ENCODE peak calls at places on chromosomes 16 and 17, in seven cellular contexts. One of them, this sample, is unnamed.
A peak's percentile ranks its signal among the peaks of the same experiment; 100 is the strongest.

GRCh38 chr16:89307421-89307805 is 89.9 kb downstream of the ZNF778 start:
- DNase-seq in activated T-cell treated with anti-CD3 and anti-CD28 coated beads for 24 hours: no peak
- DNase-seq in globus pallidus: no peak
- DNase-seq in Daoy: no peak
- DNase-seq in neural progenitor cell: no peak
- DNase-seq in endodermal cell: no peak
- DNase-seq in LoVo: no peak
- DNase-seq in this sample: no peak

GRCh38 chr17:61260061-61260797 is 139.4 kb upstream of the TBX2 start:
- DNase-seq in endodermal cell: no peak
- DNase-seq in globus pallidus: no peak
- DNase-seq in Daoy: no peak
- DNase-seq in LoVo: no peak
- DNase-seq in activated T-cell treated with anti-CD3 and anti-CD28 coated beads for 24 hours: no peak
- DNase-seq in neural progenitor cell: no peak
- DNase-seq in this sample: no peak

GRCh38 chr16:14629612-14629918 is 495 bp downstream of the PARN start:
- DNase-seq in activated T-cell treated with anti-CD3 and anti-CD28 coated beads for 24 hours: peak; percentile 26
- DNase-seq in endodermal cell: no peak
- DNase-seq in globus pallidus: no peak
- DNase-seq in neural progenitor cell: no peak
- DNase-seq in LoVo: no peak
- DNase-seq in Daoy: no peak
- DNase-seq in this sample: no peak

GRCh38 chr16:84754353-84754856 is 54.6 kb downstream of the USP10 start:
- DNase-seq in neural progenitor cell: peak; percentile 85
- DNase-seq in Daoy: peak; percentile 69
- DNase-seq in endodermal cell: peak; percentile 90
- DNase-seq in globus pallidus: peak; percentile 81
- DNase-seq in activated T-cell treated with anti-CD3 and anti-CD28 coated beads for 24 hours: peak; percentile 71
- DNase-seq in LoVo: peak; percentile 50
- DNase-seq in this sample: peak; percentile 68

GRCh38 chr16:12951392-12951791 is 50.0 kb downstream of the SHISA9 start:
- DNase-seq in endodermal cell: no peak
- DNase-seq in Daoy: no peak
- DNase-seq in LoVo: no peak
- DNase-seq in neural progenitor cell: no peak
- DNase-seq in activated T-cell treated with anti-CD3 and anti-CD28 coated beads for 24 hours: no peak
- DNase-seq in globus pallidus: no peak
- DNase-seq in this sample: no peak

GRCh38 chr16:81214745-81215166 is 23.7 kb upstream of the BCO1 start:
- DNase-seq in neural progenitor cell: peak; percentile 52
- DNase-seq in activated T-cell treated with anti-CD3 and anti-CD28 coated beads for 24 hours: no peak
- DNase-seq in globus pallidus: no peak
- DNase-seq in Daoy: peak; percentile 34
- DNase-seq in endodermal cell: peak; percentile 87
- DNase-seq in LoVo: no peak
- DNase-seq in this sample: no peak

GRCh38 chr17:63984651-63985386 is 12.1 kb upstream of the SCN4A start:
- DNase-seq in activated T-cell treated with anti-CD3 and anti-CD28 coated beads for 24 hours: peak; percentile 31
- DNase-seq in LoVo: peak; percentile 29
- DNase-seq in endodermal cell: no peak
- DNase-seq in neural progenitor cell: no peak
- DNase-seq in globus pallidus: no peak
- DNase-seq in Daoy: peak; percentile 80
- DNase-seq in this sample: peak; percentile 74

GRCh38 chr17:50923611-50924010 is 57.5 kb upstream of the TOB1 start:
- DNase-seq in globus pallidus: no peak
- DNase-seq in activated T-cell treated with anti-CD3 and anti-CD28 coated beads for 24 hours: no peak
- DNase-seq in LoVo: no peak
- DNase-seq in Daoy: no peak
- DNase-seq in neural progenitor cell: no peak
- DNase-seq in endodermal cell: no peak
- DNase-seq in this sample: no peak

GRCh38 chr17:74738051-74738996 is 1.3 kb downstream of the RAB37 start:
- DNase-seq in Daoy: peak; percentile 49
- DNase-seq in globus pallidus: no peak
- DNase-seq in LoVo: no peak
- DNase-seq in activated T-cell treated with anti-CD3 and anti-CD28 coated beads for 24 hours: peak; percentile 60
- DNase-seq in neural progenitor cell: no peak
- DNase-seq in endodermal cell: no peak
- DNase-seq in this sample: no peak

GRCh38 chr17:79821331-79822095 is 17.7 kb downstream of the CBX4 start:
- DNase-seq in globus pallidus: no peak
- DNase-seq in Daoy: no peak
- DNase-seq in endodermal cell: no peak
- DNase-seq in neural progenitor cell: no peak
- DNase-seq in LoVo: no peak
- DNase-seq in activated T-cell treated with anti-CD3 and anti-CD28 coated beads for 24 hours: no peak
- DNase-seq in this sample: no peak

GRCh38 chr16:714079-714478 is 839 bp upstream of the METRN start:
- DNase-seq in neural progenitor cell: no peak
- DNase-seq in endodermal cell: no peak
- DNase-seq in globus pallidus: no peak
- DNase-seq in Daoy: peak; percentile 51
- DNase-seq in activated T-cell treated with anti-CD3 and anti-CD28 coated beads for 24 hours: no peak
- DNase-seq in LoVo: no peak
- DNase-seq in this sample: peak; percentile 82

GRCh38 chr16:85206472-85207356 is 94.4 kb upstream of the CIBAR2 start:
- DNase-seq in neural progenitor cell: peak; percentile 61
- DNase-seq in LoVo: no peak
- DNase-seq in Daoy: no peak
- DNase-seq in activated T-cell treated with anti-CD3 and anti-CD28 coated beads for 24 hours: no peak
- DNase-seq in globus pallidus: peak; percentile 70
- DNase-seq in endodermal cell: peak; percentile 71
- DNase-seq in this sample: no peak

GRCh38 chr16:54312502-54312991 is 26.0 kb upstream of the IRX3 start:
- DNase-seq in endodermal cell: no peak
- DNase-seq in Daoy: no peak
- DNase-seq in LoVo: no peak
- DNase-seq in activated T-cell treated with anti-CD3 and anti-CD28 coated beads for 24 hours: no peak
- DNase-seq in globus pallidus: no peak
- DNase-seq in neural progenitor cell: no peak
- DNase-seq in this sample: no peak

GRCh38 chr16:62404857-62405611 is 368.8 kb upstream of the CDH8 start:
- DNase-seq in globus pallidus: no peak
- DNase-seq in activated T-cell treated with anti-CD3 and anti-CD28 coated beads for 24 hours: no peak
- DNase-seq in endodermal cell: peak; percentile 55
- DNase-seq in neural progenitor cell: no peak
- DNase-seq in Daoy: no peak
- DNase-seq in LoVo: no peak
- DNase-seq in this sample: no peak

GRCh38 chr16:83807710-83808572 is at the start of gene HSBP1:
- DNase-seq in LoVo: peak; percentile 94
- DNase-seq in endodermal cell: peak; percentile 98
- DNase-seq in Daoy: peak; percentile 93
- DNase-seq in globus pallidus: peak; percentile 87
- DNase-seq in activated T-cell treated with anti-CD3 and anti-CD28 coated beads for 24 hours: peak; percentile 93
- DNase-seq in neural progenitor cell: peak; percentile 96
- DNase-seq in this sample: peak; percentile 86

GRCh38 chr17:81854974-81855774 is 5.2 kb downstream of the P4HB start:
- DNase-seq in neural progenitor cell: no peak
- DNase-seq in LoVo: no peak
- DNase-seq in endodermal cell: peak; percentile 75
- DNase-seq in Daoy: no peak
- DNase-seq in globus pallidus: no peak
- DNase-seq in activated T-cell treated with anti-CD3 and anti-CD28 coated beads for 24 hours: no peak
- DNase-seq in this sample: no peak

GRCh38 chr17:4483012-4483840 is 15.5 kb upstream of the SPNS2 start:
- DNase-seq in endodermal cell: peak; percentile 88
- DNase-seq in neural progenitor cell: peak; percentile 7
- DNase-seq in globus pallidus: no peak
- DNase-seq in Daoy: peak; percentile 51
- DNase-seq in activated T-cell treated with anti-CD3 and anti-CD28 coated beads for 24 hours: no peak
- DNase-seq in LoVo: peak; percentile 86
- DNase-seq in this sample: peak; percentile 55

GRCh38 chr16:28935333-28935732 is 3.6 kb downstream of the CD19 start:
- DNase-seq in endodermal cell: no peak
- DNase-seq in neural progenitor cell: no peak
- DNase-seq in activated T-cell treated with anti-CD3 and anti-CD28 coated beads for 24 hours: no peak
- DNase-seq in LoVo: no peak
- DNase-seq in globus pallidus: no peak
- DNase-seq in Daoy: no peak
- DNase-seq in this sample: no peak

GRCh38 chr16:89280546-89281188 is 63.2 kb downstream of the ZNF778 start:
- DNase-seq in LoVo: no peak
- DNase-seq in activated T-cell treated with anti-CD3 and anti-CD28 coated beads for 24 hours: no peak
- DNase-seq in globus pallidus: no peak
- DNase-seq in Daoy: no peak
- DNase-seq in endodermal cell: no peak
- DNase-seq in neural progenitor cell: no peak
- DNase-seq in this sample: no peak

GRCh38 chr16:66325977-66326376 is 40.5 kb upstream of the CDH5 start:
- DNase-seq in activated T-cell treated with anti-CD3 and anti-CD28 coated beads for 24 hours: no peak
- DNase-seq in endodermal cell: no peak
- DNase-seq in neural progenitor cell: no peak
- DNase-seq in Daoy: no peak
- DNase-seq in LoVo: no peak
- DNase-seq in globus pallidus: no peak
- DNase-seq in this sample: no peak

GRCh38 chr16:1780677-1781072 is 1.7 kb downstream of the SPSB3 start:
- DNase-seq in globus pallidus: no peak
- DNase-seq in activated T-cell treated with anti-CD3 and anti-CD28 coated beads for 24 hours: no peak
- DNase-seq in neural progenitor cell: no peak
- DNase-seq in LoVo: no peak
- DNase-seq in endodermal cell: no peak
- DNase-seq in Daoy: no peak
- DNase-seq in this sample: no peak

GRCh38 chr17:1301546-1301945 is 22.1 kb downstream of the TRARG1 start:
- DNase-seq in globus pallidus: no peak
- DNase-seq in endodermal cell: no peak
- DNase-seq in Daoy: no peak
- DNase-seq in LoVo: no peak
- DNase-seq in activated T-cell treated with anti-CD3 and anti-CD28 coated beads for 24 hours: no peak
- DNase-seq in neural progenitor cell: no peak
- DNase-seq in this sample: no peak

GRCh38 chr17:48915459-48916282 is 7.5 kb downstream of the UBE2Z start:
- DNase-seq in Daoy: peak; percentile 78
- DNase-seq in LoVo: no peak
- DNase-seq in activated T-cell treated with anti-CD3 and anti-CD28 coated beads for 24 hours: peak; percentile 53
- DNase-seq in neural progenitor cell: no peak
- DNase-seq in endodermal cell: no peak
- DNase-seq in globus pallidus: no peak
- DNase-seq in this sample: peak; percentile 74

GRCh38 chr17:79919164-79919585 is 79.9 kb upstream of the CBX4 start:
- DNase-seq in globus pallidus: peak; percentile 96
- DNase-seq in Daoy: peak; percentile 36
- DNase-seq in activated T-cell treated with anti-CD3 and anti-CD28 coated beads for 24 hours: no peak
- DNase-seq in LoVo: peak; percentile 77
- DNase-seq in endodermal cell: peak; percentile 60
- DNase-seq in neural progenitor cell: no peak
- DNase-seq in this sample: peak; percentile 68

GRCh38 chr17:15918661-15919259 is 26.2 kb upstream of the ADORA2B start:
- DNase-seq in endodermal cell: no peak
- DNase-seq in activated T-cell treated with anti-CD3 and anti-CD28 coated beads for 24 hours: no peak
- DNase-seq in neural progenitor cell: no peak
- DNase-seq in Daoy: peak; percentile 29
- DNase-seq in LoVo: no peak
- DNase-seq in globus pallidus: no peak
- DNase-seq in this sample: no peak

GRCh38 chr17:30318190-30318589 is 15.7 kb downstream of the TMIGD1 start:
- DNase-seq in globus pallidus: no peak
- DNase-seq in activated T-cell treated with anti-CD3 and anti-CD28 coated beads for 24 hours: no peak
- DNase-seq in LoVo: no peak
- DNase-seq in Daoy: no peak
- DNase-seq in neural progenitor cell: no peak
- DNase-seq in endodermal cell: no peak
- DNase-seq in this sample: no peak

GRCh38 chr16:74574146-74574545 is 32.8 kb downstream of the GLG1 start:
- DNase-seq in activated T-cell treated with anti-CD3 and anti-CD28 coated beads for 24 hours: no peak
- DNase-seq in Daoy: no peak
- DNase-seq in LoVo: no peak
- DNase-seq in globus pallidus: no peak
- DNase-seq in endodermal cell: no peak
- DNase-seq in neural progenitor cell: no peak
- DNase-seq in this sample: no peak

GRCh38 chr17:33112763-33113162 is 121.1 kb downstream of the SPACA3 start:
- DNase-seq in neural progenitor cell: no peak
- DNase-seq in globus pallidus: no peak
- DNase-seq in LoVo: peak; percentile 5
- DNase-seq in activated T-cell treated with anti-CD3 and anti-CD28 coated beads for 24 hours: no peak
- DNase-seq in Daoy: peak; percentile 67
- DNase-seq in endodermal cell: no peak
- DNase-seq in this sample: peak; percentile 92

GRCh38 chr16:3363793-3364192 is 8.1 kb downstream of the OR2C1 start:
- DNase-seq in globus pallidus: no peak
- DNase-seq in endodermal cell: no peak
- DNase-seq in neural progenitor cell: no peak
- DNase-seq in Daoy: peak; percentile 13
- DNase-seq in activated T-cell treated with anti-CD3 and anti-CD28 coated beads for 24 hours: no peak
- DNase-seq in LoVo: no peak
- DNase-seq in this sample: peak; percentile 60

GRCh38 chr17:5715478-5715877 is 131.2 kb upstream of the NLRP1 start:
- DNase-seq in Daoy: peak; percentile 48
- DNase-seq in activated T-cell treated with anti-CD3 and anti-CD28 coated beads for 24 hours: no peak
- DNase-seq in LoVo: no peak
- DNase-seq in globus pallidus: peak; percentile 27
- DNase-seq in endodermal cell: no peak
- DNase-seq in neural progenitor cell: no peak
- DNase-seq in this sample: no peak

GRCh38 chr17:21171309-21171922 is 42.5 kb downstream of the TMEM11 start:
- DNase-seq in endodermal cell: peak; percentile 38
- DNase-seq in Daoy: no peak
- DNase-seq in neural progenitor cell: no peak
- DNase-seq in LoVo: no peak
- DNase-seq in globus pallidus: no peak
- DNase-seq in activated T-cell treated with anti-CD3 and anti-CD28 coated beads for 24 hours: no peak
- DNase-seq in this sample: no peak

GRCh38 chr17:50909765-50910661 is 43.9 kb upstream of the TOB1 start:
- DNase-seq in LoVo: no peak
- DNase-seq in Daoy: no peak
- DNase-seq in activated T-cell treated with anti-CD3 and anti-CD28 coated beads for 24 hours: peak; percentile 59
- DNase-seq in endodermal cell: no peak
- DNase-seq in globus pallidus: no peak
- DNase-seq in neural progenitor cell: no peak
- DNase-seq in this sample: no peak

GRCh38 chr16:86605950-86606349 is 27.6 kb downstream of the FOXL1 start:
- DNase-seq in activated T-cell treated with anti-CD3 and anti-CD28 coated beads for 24 hours: no peak
- DNase-seq in Daoy: no peak
- DNase-seq in endodermal cell: no peak
- DNase-seq in neural progenitor cell: no peak
- DNase-seq in LoVo: no peak
- DNase-seq in globus pallidus: no peak
- DNase-seq in this sample: no peak

GRCh38 chr16:10202650-10203049 is 20.4 kb upstream of the GRIN2A start:
- DNase-seq in neural progenitor cell: no peak
- DNase-seq in globus pallidus: no peak
- DNase-seq in Daoy: no peak
- DNase-seq in LoVo: no peak
- DNase-seq in endodermal cell: peak; percentile 59
- DNase-seq in activated T-cell treated with anti-CD3 and anti-CD28 coated beads for 24 hours: no peak
- DNase-seq in this sample: no peak

GRCh38 chr16:22352726-22353125 is 21.7 kb downstream of the CDR2 start:
- DNase-seq in Daoy: no peak
- DNase-seq in globus pallidus: no peak
- DNase-seq in activated T-cell treated with anti-CD3 and anti-CD28 coated beads for 24 hours: no peak
- DNase-seq in neural progenitor cell: no peak
- DNase-seq in endodermal cell: no peak
- DNase-seq in LoVo: no peak
- DNase-seq in this sample: no peak

This sample was measured in Caki2.